ENCODE peak calls at places on chromosomes 13 and 19, in eight cellular contexts. O is AG10803, C is cardiac fibroblast, R is fibroblast of lung, F is foreskin fibroblast, A is glutamatergic neuron, U is H9, H is fibroblast of the aortic adventitia. J is an unnamed sample.

GRCh38 chr13:50167224-50167947 is 152.1 kb downstream of the KCNRG start:
- DNase-seq in F (no peak), R (peak), O (peak), H (no peak), U (no peak), C (no peak), A (no peak), J (no peak)

GRCh38 chr13:110047511-110047910 is 259.4 kb downstream of the COL4A1 start:
- DNase-seq in F (no peak), R (peak), C (peak), H (peak), O (peak), A (no peak), U (no peak), J (no peak)

GRCh38 chr19:7668842-7669241 is at the start of gene RETN:
- DNase-seq in C (no peak), H (no peak), F (no peak), O (no peak), A (no peak), U (no peak), R (no peak), J (no peak)

GRCh38 chr13:84187626-84188025 is 305.4 kb upstream of the SLITRK1 start:
- DNase-seq in O (no peak), C (no peak), F (no peak), U (no peak), A (no peak), R (no peak), H (no peak), J (no peak)

GRCh38 chr19:3506384-3507340 is 551 bp downstream of the FZR1 start:
- DNase-seq in R (no peak), F (no peak), O (no peak), A (no peak), C (peak), U (no peak), H (no peak), J (peak)

GRCh38 chr13:44421853-44422525 is 48.4 kb downstream of the SERP2 start:
- DNase-seq in F (no peak), H (no peak), C (no peak), O (no peak), R (no peak), U (no peak), A (no peak), J (no peak)

GRCh38 chr13:112118451-112119064 is 51.6 kb downstream of the SOX1 start:
- DNase-seq in R (no peak), U (no peak), A (no peak), H (no peak), F (no peak), O (no peak), C (no peak), J (no peak)

GRCh38 chr19:39410620-39411005 is 1.9 kb upstream of the PLEKHG2 start:
- DNase-seq in R (no peak), C (no peak), H (no peak), A (no peak), O (no peak), F (no peak), U (no peak), J (peak)

GRCh38 chr13:109990296-109990695 is 203.9 kb upstream of the IRS2 start:
- DNase-seq in R (no peak), A (no peak), H (no peak), F (no peak), U (no peak), O (no peak), C (no peak), J (no peak)

GRCh38 chr13:50149932-50150331 is 134.7 kb downstream of the KCNRG start:
- DNase-seq in O (no peak), R (no peak), U (no peak), H (peak), C (no peak), F (no peak), A (no peak), J (peak)

GRCh38 chr13:33721719-33722118 is 96.2 kb upstream of the RFC3 start:
- DNase-seq in R (peak), F (peak), C (peak), A (no peak), O (peak), H (peak), U (no peak), J (no peak)

GRCh38 chr19:13848811-13849241 is 28.1 kb upstream of the NANOS3 start:
- DNase-seq in F (no peak), H (no peak), C (no peak), A (no peak), O (no peak), U (no peak), R (no peak), J (no peak)

GRCh38 chr13:98345103-98345899 is 168.2 kb upstream of the RNF113B start:
- DNase-seq in C (no peak), H (no peak), A (no peak), U (no peak), R (no peak), O (no peak), F (no peak), J (no peak)
- TF ChIP-seq CTCF in C (no peak), H (no peak), A (no peak), U (peak), R (no peak), O (no peak), F (no peak), J (no peak)

DNA sequence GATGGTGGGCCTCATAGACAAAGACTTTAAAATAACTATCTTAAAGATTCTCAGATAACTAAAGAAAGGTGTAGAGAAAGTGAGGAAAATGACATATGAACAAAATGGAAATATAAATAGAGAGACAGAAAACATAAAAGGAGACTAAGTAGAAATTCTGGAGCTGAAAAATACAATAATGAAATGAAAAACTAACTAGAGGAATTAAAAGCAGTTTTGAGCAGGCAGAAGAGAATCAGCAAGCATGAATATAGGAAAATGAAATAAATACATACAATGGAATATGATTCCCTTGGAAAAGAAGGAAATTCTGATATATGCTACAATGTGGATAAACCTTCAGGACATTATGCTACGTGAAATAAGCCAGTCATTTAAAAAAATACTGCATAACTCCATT is 3.9 kb downstream of the EEF1AKMT1 start:
- DNase-seq in R (no peak), O (no peak), C (no peak), A (no peak), H (no peak), U (no peak), F (no peak), J (no peak)
- TF ChIP-seq CTCF in R (no peak), O (no peak), C (no peak), A (no peak), H (no peak), U (no peak), F (no peak), J (no peak)

GRCh38 chr19:11673608-11674041 is 65.1 kb downstream of the ZNF823 start:
- DNase-seq in R (peak), U (peak), O (peak), A (peak), F (peak), C (peak), H (peak), J (no peak)

GRCh38 chr19:11675569-11675968 is 63.2 kb downstream of the ZNF823 start:
- DNase-seq in F (no peak), H (no peak), C (no peak), A (no peak), O (no peak), U (no peak), R (no peak), J (no peak)

GRCh38 chr19:11678504-11678903 is 60.2 kb downstream of the ZNF823 start:
- DNase-seq in O (no peak), U (no peak), R (no peak), F (no peak), H (no peak), A (no peak), C (no peak), J (no peak)

GRCh38 chr19:11674067-11674492 is 64.7 kb downstream of the ZNF823 start:
- DNase-seq in C (no peak), H (no peak), R (no peak), O (no peak), A (peak), F (no peak), U (peak), J (no peak)
- TF ChIP-seq CTCF in C (no peak), H (peak), R (no peak), O (no peak), A (no peak), F (no peak), U (no peak), J (no peak)

GRCh38 chr13:30400376-30400775 is 21.9 kb upstream of the UBE2L5 start:
- DNase-seq in O (no peak), R (no peak), C (no peak), U (no peak), A (no peak), H (no peak), F (no peak), J (no peak)
- TF ChIP-seq CTCF in O (no peak), R (no peak), C (no peak), U (no peak), A (no peak), H (no peak), F (no peak), J (no peak)

DNA sequence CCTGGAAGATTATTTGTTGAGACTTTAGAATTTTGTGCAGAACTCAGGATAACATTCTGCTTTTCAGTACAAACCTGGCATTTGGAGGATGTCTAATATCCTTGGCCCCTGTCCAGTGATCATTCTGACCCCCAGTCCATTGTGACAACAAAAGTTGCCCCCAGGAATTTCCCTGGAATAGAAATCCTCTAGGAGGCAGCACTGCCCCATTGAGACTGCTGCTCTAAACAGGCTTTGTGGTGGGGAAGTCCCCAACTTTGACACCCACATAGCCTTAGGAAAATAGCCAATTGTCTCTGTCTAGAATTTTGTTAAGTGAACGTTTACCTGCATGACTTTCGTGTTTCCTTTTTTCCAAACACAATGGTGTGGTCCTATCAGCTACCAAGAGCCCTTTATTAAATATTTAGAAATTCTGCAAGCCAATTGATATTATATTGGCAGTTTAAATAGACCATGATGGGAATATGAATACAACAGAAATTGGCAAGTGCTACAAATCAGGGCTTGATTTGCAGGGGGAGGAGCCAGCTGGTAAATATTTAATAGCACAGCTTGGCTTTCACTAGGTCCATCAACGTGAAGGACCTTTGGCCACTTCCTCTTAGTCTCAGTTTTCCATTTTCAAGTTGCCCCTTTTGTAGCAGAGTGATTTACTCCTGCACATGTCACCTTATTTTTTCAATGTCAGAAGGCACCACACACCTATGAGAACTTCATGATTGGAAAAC is 451.7 kb downstream of the EFNB2 start:
- DNase-seq in R (peak), F (peak), O (peak), A (no peak), U (peak), C (peak), H (peak), J (peak)
- TF ChIP-seq CTCF in R (peak), F (peak), O (peak), A (no peak), U (peak), C (peak), H (peak), J (peak)

DNA sequence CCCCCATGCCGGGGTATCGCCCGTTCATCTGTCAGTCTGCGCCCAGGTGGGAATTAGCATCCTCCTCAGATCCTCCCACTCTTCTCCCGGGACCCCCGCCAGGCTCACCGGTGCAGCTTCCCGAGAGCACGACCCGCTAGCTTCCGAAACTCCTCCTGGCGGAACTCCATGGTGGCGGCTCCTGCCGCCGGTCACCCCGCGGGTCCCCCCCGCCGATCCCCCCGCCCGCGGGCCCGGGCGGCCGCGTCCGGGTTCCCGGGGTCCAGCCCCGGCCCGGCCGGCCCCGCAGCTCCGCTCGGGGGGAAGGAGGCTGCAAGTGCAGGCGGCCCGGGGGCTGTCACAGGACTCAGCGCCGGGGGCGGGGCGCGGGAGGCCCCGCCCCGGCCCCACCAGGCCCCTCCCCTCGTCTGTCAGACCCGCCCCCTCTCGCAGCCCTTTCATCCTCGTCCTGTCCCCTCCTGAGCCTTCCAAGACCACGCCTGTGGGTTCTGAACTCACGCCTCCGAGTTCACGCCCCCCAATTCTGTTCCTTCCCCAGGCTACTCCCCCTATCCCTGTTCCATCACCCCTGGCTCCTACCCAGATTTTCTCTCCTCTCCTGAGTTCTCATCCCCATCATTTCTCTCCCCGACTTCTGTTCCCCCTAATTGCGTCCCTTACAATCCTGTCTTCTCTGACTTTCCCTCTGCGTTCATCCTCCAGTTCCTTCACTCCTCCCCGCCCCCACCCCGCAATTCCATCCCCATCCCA is at the start of gene SLC17A7:
- DNase-seq in A (peak), C (no peak), U (peak), F (no peak), O (no peak), H (no peak), R (no peak), J (no peak)
- TF ChIP-seq CTCF in A (no peak), C (no peak), U (no peak), F (no peak), O (no peak), H (no peak), R (no peak), J (no peak)

GRCh38 chr13:65653548-65654078 is 1576.5 kb downstream of the PCDH9 start:
- DNase-seq in A (peak), C (no peak), F (no peak), O (no peak), R (no peak), U (no peak), H (no peak), J (no peak)
- TF ChIP-seq CTCF in A (no peak), C (no peak), F (no peak), O (no peak), R (no peak), U (no peak), H (no peak), J (no peak)

DNA sequence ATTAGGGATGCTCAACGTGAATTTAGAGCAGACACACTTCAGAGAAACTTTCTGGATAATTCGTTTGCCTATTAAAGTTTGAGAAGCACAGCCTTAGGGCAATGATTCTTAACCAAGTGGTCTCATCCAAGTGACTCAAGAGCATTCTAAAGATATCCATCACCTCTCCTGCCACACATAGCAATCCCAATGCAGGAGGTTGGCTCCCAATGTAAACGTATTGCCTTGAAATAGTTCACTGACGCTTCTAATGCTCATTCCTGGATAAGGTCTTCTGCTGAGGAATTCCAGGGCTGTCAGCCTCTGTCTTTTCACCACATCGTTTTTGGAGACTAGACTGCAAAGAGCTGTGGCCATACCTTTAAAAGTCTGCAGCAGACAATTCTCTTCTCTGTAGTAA is 279.8 kb upstream of the DACH1 start:
- DNase-seq in H (no peak), A (no peak), C (no peak), F (no peak), U (no peak), R (no peak), O (no peak), J (no peak)
- TF ChIP-seq CTCF in H (no peak), A (no peak), C (no peak), F (no peak), U (no peak), R (no peak), O (no peak), J (no peak)

GRCh38 chr13:108220042-108220441 is 1.9 kb downstream of the ABHD13 start:
- DNase-seq in C (no peak), O (no peak), H (no peak), U (no peak), R (no peak), F (no peak), A (no peak), J (peak)
- TF ChIP-seq CTCF in C (no peak), O (no peak), H (no peak), U (no peak), R (no peak), F (no peak), A (no peak), J (no peak)